ENCODE peak calls at places on chromosome 13, in nine cellular contexts. One of them, this sample, is unnamed.
A peak's percentile ranks its signal among the peaks of the same experiment; 100 is the strongest.

GRCh38 chr13:40109324-40109958 is 454.0 kb downstream of the COG6 start:
- DNase-seq in IMR-90: peak; percentile 73
- DNase-seq in SJCRH30: no peak
- DNase-seq in left ventricle myocardium inferior: no peak
- DNase-seq in AG04450: peak; percentile 70
- DNase-seq in CD4-positive, alpha-beta T cell: no peak
- DNase-seq in A673: no peak
- DNase-seq in ascending aorta: no peak
- DNase-seq in lower lobe of right lung: no peak
- DNase-seq in this sample: no peak

GRCh38 chr13:64041296-64041695 is 2625.6 kb upstream of the PCDH20 start:
- DNase-seq in SJCRH30: peak; percentile 74
- DNase-seq in AG04450: no peak
- DNase-seq in A673: peak; percentile 65
- DNase-seq in left ventricle myocardium inferior: no peak
- DNase-seq in IMR-90: no peak
- DNase-seq in CD4-positive, alpha-beta T cell: no peak
- DNase-seq in ascending aorta: no peak
- DNase-seq in lower lobe of right lung: no peak
- DNase-seq in this sample: no peak

GRCh38 chr13:31150315-31150985 is 11.3 kb downstream of the HSPH1 start:
- DNase-seq in ascending aorta: no peak
- DNase-seq in CD4-positive, alpha-beta T cell: no peak
- DNase-seq in A673: no peak
- DNase-seq in SJCRH30: no peak
- DNase-seq in lower lobe of right lung: no peak
- DNase-seq in AG04450: no peak
- DNase-seq in left ventricle myocardium inferior: no peak
- DNase-seq in IMR-90: no peak
- DNase-seq in this sample: no peak

GRCh38 chr13:101272886-101273285 is 143.4 kb downstream of the NALCN start:
- DNase-seq in AG04450: no peak
- DNase-seq in lower lobe of right lung: no peak
- DNase-seq in A673: no peak
- DNase-seq in left ventricle myocardium inferior: no peak
- DNase-seq in CD4-positive, alpha-beta T cell: no peak
- DNase-seq in ascending aorta: no peak
- DNase-seq in IMR-90: no peak
- DNase-seq in SJCRH30: no peak
- DNase-seq in this sample: no peak

GRCh38 chr13:113322043-113322461 is 25.0 kb downstream of the LAMP1 start:
- DNase-seq in left ventricle myocardium inferior: no peak
- DNase-seq in A673: no peak
- DNase-seq in AG04450: no peak
- DNase-seq in IMR-90: no peak
- DNase-seq in SJCRH30: no peak
- DNase-seq in ascending aorta: no peak
- DNase-seq in CD4-positive, alpha-beta T cell: no peak
- DNase-seq in lower lobe of right lung: peak; percentile 41
- DNase-seq in this sample: no peak

GRCh38 chr13:98691360-98691759 is 61.1 kb downstream of the SLC15A1 start:
- DNase-seq in CD4-positive, alpha-beta T cell: no peak
- DNase-seq in SJCRH30: no peak
- DNase-seq in AG04450: no peak
- DNase-seq in left ventricle myocardium inferior: no peak
- DNase-seq in lower lobe of right lung: no peak
- DNase-seq in A673: no peak
- DNase-seq in ascending aorta: no peak
- DNase-seq in IMR-90: no peak
- DNase-seq in this sample: no peak

GRCh38 chr13:112683581-112683980 is 6.3 kb upstream of the ATP11A start:
- DNase-seq in SJCRH30: no peak
- DNase-seq in left ventricle myocardium inferior: no peak
- DNase-seq in A673: no peak
- DNase-seq in CD4-positive, alpha-beta T cell: no peak
- DNase-seq in lower lobe of right lung: no peak
- DNase-seq in IMR-90: no peak
- DNase-seq in ascending aorta: no peak
- DNase-seq in AG04450: no peak
- DNase-seq in this sample: no peak

GRCh38 chr13:21638319-21639282 is 32.3 kb upstream of the FGF9 start:
- DNase-seq in SJCRH30: no peak
- DNase-seq in AG04450: no peak
- DNase-seq in lower lobe of right lung: no peak
- DNase-seq in ascending aorta: no peak
- DNase-seq in left ventricle myocardium inferior: no peak
- DNase-seq in IMR-90: peak; percentile 4
- DNase-seq in CD4-positive, alpha-beta T cell: no peak
- DNase-seq in A673: peak; percentile 35
- DNase-seq in this sample: no peak

GRCh38 chr13:109494955-109495354 is 291.4 kb downstream of the IRS2 start:
- DNase-seq in CD4-positive, alpha-beta T cell: no peak
- DNase-seq in lower lobe of right lung: no peak
- DNase-seq in A673: peak; percentile 85
- DNase-seq in ascending aorta: no peak
- DNase-seq in IMR-90: peak; percentile 52
- DNase-seq in AG04450: no peak
- DNase-seq in left ventricle myocardium inferior: no peak
- DNase-seq in SJCRH30: no peak
- DNase-seq in this sample: no peak

GRCh38 chr13:98143157-98143553 is 261 bp downstream of the FARP1 start:
- DNase-seq in A673: peak; percentile 29
- DNase-seq in CD4-positive, alpha-beta T cell: no peak
- DNase-seq in ascending aorta: no peak
- DNase-seq in SJCRH30: peak; percentile 49
- DNase-seq in lower lobe of right lung: peak; percentile 71
- DNase-seq in AG04450: no peak
- DNase-seq in IMR-90: no peak
- DNase-seq in left ventricle myocardium inferior: peak; percentile 58
- DNase-seq in this sample: no peak

GRCh38 chr13:31699650-31700049 is 39.7 kb upstream of the RXFP2 start:
- DNase-seq in IMR-90: no peak
- DNase-seq in A673: no peak
- DNase-seq in CD4-positive, alpha-beta T cell: no peak
- DNase-seq in left ventricle myocardium inferior: no peak
- DNase-seq in AG04450: no peak
- DNase-seq in ascending aorta: no peak
- DNase-seq in lower lobe of right lung: no peak
- DNase-seq in SJCRH30: no peak
- DNase-seq in this sample: no peak

GRCh38 chr13:73062368-73062767 is 3.6 kb downstream of the KLF5 start:
- DNase-seq in ascending aorta: no peak
- DNase-seq in A673: no peak
- DNase-seq in lower lobe of right lung: no peak
- DNase-seq in CD4-positive, alpha-beta T cell: no peak
- DNase-seq in AG04450: no peak
- DNase-seq in left ventricle myocardium inferior: no peak
- DNase-seq in IMR-90: no peak
- DNase-seq in SJCRH30: no peak
- DNase-seq in this sample: no peak
- H3K27ac ChIP-seq in ascending aorta: no peak overlapping the region
- H3K27ac ChIP-seq in A673: no peak overlapping the region
- H3K27ac ChIP-seq in lower lobe of right lung: no peak overlapping the region
- H3K27ac ChIP-seq in CD4-positive, alpha-beta T cell: no peak overlapping the region
- H3K27ac ChIP-seq in AG04450: no peak overlapping the region
- H3K27ac ChIP-seq in left ventricle myocardium inferior: no peak overlapping the region
- H3K27ac ChIP-seq in IMR-90: no peak overlapping the region
- H3K27ac ChIP-seq in SJCRH30: no peak overlapping the region
- H3K27ac ChIP-seq in this sample: peak overlapping the region; percentile 16

DNA sequence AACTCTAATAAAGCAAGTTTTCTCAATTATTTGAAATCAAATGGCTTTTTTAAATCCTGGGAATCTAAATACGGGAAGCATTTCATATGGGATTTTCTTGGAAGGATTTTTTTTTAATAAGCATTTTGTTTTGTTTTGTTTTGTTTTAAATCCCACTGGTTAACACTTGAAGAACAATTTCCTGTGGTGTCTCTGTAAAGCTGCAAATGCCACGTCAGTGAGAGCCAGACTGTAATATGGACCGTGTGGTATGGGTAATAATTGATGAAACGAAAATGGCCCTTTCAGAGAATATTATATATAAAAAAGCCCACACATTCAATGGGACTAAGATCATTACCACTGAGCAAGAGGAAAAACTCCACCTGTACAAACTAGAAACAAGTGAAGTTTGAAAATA is 33.9 kb upstream of the MIR17HG start:
- DNase-seq in A673: no peak
- DNase-seq in IMR-90: no peak
- DNase-seq in ascending aorta: no peak
- DNase-seq in lower lobe of right lung: no peak
- DNase-seq in AG04450: no peak
- DNase-seq in left ventricle myocardium inferior: no peak
- DNase-seq in CD4-positive, alpha-beta T cell: no peak
- DNase-seq in SJCRH30: no peak
- DNase-seq in this sample: no peak
- H3K27ac ChIP-seq in A673: no peak overlapping the region
- H3K27ac ChIP-seq in IMR-90: no peak overlapping the region
- H3K27ac ChIP-seq in ascending aorta: no peak overlapping the region
- H3K27ac ChIP-seq in lower lobe of right lung: no peak overlapping the region
- H3K27ac ChIP-seq in AG04450: no peak overlapping the region
- H3K27ac ChIP-seq in left ventricle myocardium inferior: no peak overlapping the region
- H3K27ac ChIP-seq in CD4-positive, alpha-beta T cell: no peak overlapping the region
- H3K27ac ChIP-seq in SJCRH30: no peak overlapping the region
- H3K27ac ChIP-seq in this sample: no peak overlapping the region

DNA sequence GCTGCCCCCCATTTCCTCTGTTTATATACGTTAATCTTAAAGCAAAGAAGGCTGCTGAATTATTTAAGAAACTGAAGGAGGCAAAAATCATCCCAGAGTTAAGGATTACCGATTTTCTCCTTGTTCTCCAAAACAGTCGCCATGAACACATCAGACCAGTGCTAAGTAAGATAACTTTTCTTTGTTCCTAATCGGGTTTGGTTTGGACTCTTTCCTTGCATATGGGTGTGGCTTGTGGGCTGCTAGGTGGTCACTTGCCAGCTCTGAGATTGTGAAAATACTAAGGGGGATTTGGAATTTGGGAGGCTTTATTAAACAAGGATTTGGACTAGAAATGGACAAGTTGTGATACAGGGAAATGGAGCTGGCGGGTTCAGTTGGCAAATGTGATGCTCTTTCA is 212.1 kb downstream of the OXGR1 start:
- DNase-seq in IMR-90: no peak
- DNase-seq in AG04450: no peak
- DNase-seq in lower lobe of right lung: no peak
- DNase-seq in CD4-positive, alpha-beta T cell: no peak
- DNase-seq in ascending aorta: no peak
- DNase-seq in SJCRH30: no peak
- DNase-seq in left ventricle myocardium inferior: no peak
- DNase-seq in A673: no peak
- DNase-seq in this sample: no peak
- H3K27ac ChIP-seq in IMR-90: no peak overlapping the region
- H3K27ac ChIP-seq in AG04450: no peak overlapping the region
- H3K27ac ChIP-seq in lower lobe of right lung: no peak overlapping the region
- H3K27ac ChIP-seq in CD4-positive, alpha-beta T cell: no peak overlapping the region
- H3K27ac ChIP-seq in ascending aorta: peak overlapping the region; percentile 30
- H3K27ac ChIP-seq in SJCRH30: no peak overlapping the region
- H3K27ac ChIP-seq in left ventricle myocardium inferior: no peak overlapping the region
- H3K27ac ChIP-seq in A673: no peak overlapping the region
- H3K27ac ChIP-seq in this sample: no peak overlapping the region

GRCh38 chr13:45242524-45242923 is 41.7 kb upstream of the KCTD4 start:
- DNase-seq in A673: no peak
- DNase-seq in ascending aorta: no peak
- DNase-seq in SJCRH30: no peak
- DNase-seq in left ventricle myocardium inferior: no peak
- DNase-seq in AG04450: no peak
- DNase-seq in CD4-positive, alpha-beta T cell: no peak
- DNase-seq in IMR-90: no peak
- DNase-seq in lower lobe of right lung: no peak
- DNase-seq in this sample: no peak
- H3K27ac ChIP-seq in A673: peak overlapping the region; percentile 64
- H3K27ac ChIP-seq in ascending aorta: no peak overlapping the region
- H3K27ac ChIP-seq in SJCRH30: no peak overlapping the region
- H3K27ac ChIP-seq in left ventricle myocardium inferior: peak overlapping the region; percentile 34
- H3K27ac ChIP-seq in AG04450: no peak overlapping the region
- H3K27ac ChIP-seq in CD4-positive, alpha-beta T cell: no peak overlapping the region
- H3K27ac ChIP-seq in IMR-90: no peak overlapping the region
- H3K27ac ChIP-seq in lower lobe of right lung: no peak overlapping the region
- H3K27ac ChIP-seq in this sample: no peak overlapping the region

DNA sequence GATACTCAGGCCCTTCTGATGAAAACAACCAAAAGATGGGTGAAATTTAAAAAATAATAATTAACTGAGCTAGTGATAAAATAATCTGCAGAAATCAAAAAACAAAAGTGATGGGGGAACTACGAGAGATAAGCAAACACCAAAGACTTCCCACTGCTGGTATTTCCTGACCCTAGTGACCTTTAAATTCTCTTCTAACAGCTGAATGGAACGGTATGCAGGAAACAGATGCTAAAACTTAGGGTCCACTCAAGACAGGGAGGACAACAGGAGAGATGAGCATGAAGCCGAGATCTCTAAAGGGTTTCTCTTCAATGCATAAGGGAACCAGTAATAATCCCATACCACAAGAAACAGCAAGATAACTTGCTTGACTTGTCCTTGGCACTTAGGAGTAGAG is 50.8 kb downstream of the USP12 start:
- DNase-seq in lower lobe of right lung: no peak
- DNase-seq in SJCRH30: no peak
- DNase-seq in CD4-positive, alpha-beta T cell: no peak
- DNase-seq in AG04450: no peak
- DNase-seq in A673: peak; percentile 4
- DNase-seq in left ventricle myocardium inferior: no peak
- DNase-seq in IMR-90: peak; percentile 28
- DNase-seq in ascending aorta: no peak
- DNase-seq in this sample: no peak
- H3K27ac ChIP-seq in lower lobe of right lung: no peak overlapping the region
- H3K27ac ChIP-seq in SJCRH30: peak overlapping the region; percentile 25
- H3K27ac ChIP-seq in CD4-positive, alpha-beta T cell: no peak overlapping the region
- H3K27ac ChIP-seq in AG04450: no peak overlapping the region
- H3K27ac ChIP-seq in A673: no peak overlapping the region
- H3K27ac ChIP-seq in left ventricle myocardium inferior: no peak overlapping the region
- H3K27ac ChIP-seq in IMR-90: peak overlapping the region; percentile 29
- H3K27ac ChIP-seq in ascending aorta: peak overlapping the region; percentile 14
- H3K27ac ChIP-seq in this sample: no peak overlapping the region

DNA sequence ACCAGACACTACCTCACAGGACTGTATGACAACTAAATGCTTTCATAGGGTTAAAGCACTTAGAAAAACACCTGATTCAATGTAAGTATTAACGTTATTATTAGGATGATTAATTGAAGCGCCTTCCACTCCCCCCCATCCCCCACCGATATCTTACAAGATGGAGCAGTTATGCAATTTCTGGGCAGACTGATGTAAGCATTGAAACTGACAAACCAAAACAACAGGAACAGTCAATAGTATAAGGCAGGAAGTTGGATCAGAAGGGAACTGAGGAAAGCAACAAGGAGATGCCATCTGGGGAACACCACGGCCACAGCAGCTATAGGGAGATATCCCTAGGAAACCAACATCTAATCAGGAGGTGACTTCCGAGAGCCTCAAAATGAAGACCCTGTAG is 3.8 kb downstream of the LCP1 start:
- DNase-seq in left ventricle myocardium inferior: no peak
- DNase-seq in IMR-90: no peak
- DNase-seq in lower lobe of right lung: no peak
- DNase-seq in ascending aorta: no peak
- DNase-seq in A673: no peak
- DNase-seq in AG04450: no peak
- DNase-seq in CD4-positive, alpha-beta T cell: no peak
- DNase-seq in SJCRH30: no peak
- DNase-seq in this sample: no peak
- H3K27ac ChIP-seq in left ventricle myocardium inferior: no peak overlapping the region
- H3K27ac ChIP-seq in IMR-90: no peak overlapping the region
- H3K27ac ChIP-seq in lower lobe of right lung: no peak overlapping the region
- H3K27ac ChIP-seq in ascending aorta: no peak overlapping the region
- H3K27ac ChIP-seq in A673: no peak overlapping the region
- H3K27ac ChIP-seq in AG04450: no peak overlapping the region
- H3K27ac ChIP-seq in CD4-positive, alpha-beta T cell: peak overlapping the region; percentile 75
- H3K27ac ChIP-seq in SJCRH30: no peak overlapping the region
- H3K27ac ChIP-seq in this sample: peak overlapping the region; percentile 85